ENCODE peak calls at places on chromosomes 7 and 10, in four cellular contexts. One of them, this sample, is unnamed.
A peak's percentile ranks its signal among the peaks of the same experiment; 100 is the strongest.

GRCh38 chr10:72557362-72557761 is 68.5 kb downstream of the MICU1 start:
- DNase-seq in A549: no peak
- DNase-seq in GM12891: no peak
- DNase-seq in gastrocnemius medialis: no peak
- DNase-seq in this sample: no peak

GRCh38 chr10:116715396-116715795 is 27.0 kb downstream of the HSPA12A start:
- DNase-seq in A549: no peak
- DNase-seq in GM12891: no peak
- DNase-seq in gastrocnemius medialis: no peak
- DNase-seq in this sample: no peak

GRCh38 chr7:81415181-81415580 is 354.7 kb downstream of the HGF start:
- DNase-seq in A549: no peak
- DNase-seq in GM12891: no peak
- DNase-seq in gastrocnemius medialis: no peak
- DNase-seq in this sample: no peak

GRCh38 chr10:34183397-34183796 is 631.7 kb downstream of the PARD3 start:
- DNase-seq in A549: no peak
- DNase-seq in GM12891: no peak
- DNase-seq in gastrocnemius medialis: no peak
- DNase-seq in this sample: no peak

GRCh38 chr10:13382759-13383753 is 35.0 kb upstream of the SEPHS1 start:
- DNase-seq in A549: no peak
- DNase-seq in GM12891: no peak
- DNase-seq in gastrocnemius medialis: no peak
- DNase-seq in this sample: no peak

GRCh38 chr7:114082934-114083647 is 164.3 kb upstream of the PPP1R3A start:
- DNase-seq in A549: peak; percentile 8
- DNase-seq in GM12891: no peak
- DNase-seq in gastrocnemius medialis: peak; percentile 32
- DNase-seq in this sample: no peak

GRCh38 chr10:132638130-132638515 is 100.5 kb downstream of the INPP5A start:
- DNase-seq in A549: no peak
- DNase-seq in GM12891: no peak
- DNase-seq in gastrocnemius medialis: peak; percentile 7
- DNase-seq in this sample: no peak

GRCh38 chr10:110679633-110680472 is 35.7 kb downstream of the RBM20 start:
- DNase-seq in A549: no peak
- DNase-seq in GM12891: no peak
- DNase-seq in gastrocnemius medialis: peak; percentile 91
- DNase-seq in this sample: no peak

GRCh38 chr7:77182261-77182660 is 17.4 kb downstream of the FGL2 start:
- DNase-seq in A549: no peak
- DNase-seq in GM12891: no peak
- DNase-seq in gastrocnemius medialis: no peak
- DNase-seq in this sample: no peak

GRCh38 chr10:5317547-5318107 is 47.1 kb upstream of the UCN3 start:
- DNase-seq in A549: peak; percentile 76
- DNase-seq in GM12891: no peak
- DNase-seq in gastrocnemius medialis: peak; percentile 37
- DNase-seq in this sample: no peak

GRCh38 chr10:21497177-21497807 is 28.2 kb downstream of the SKIDA1 start:
- DNase-seq in A549: peak; percentile 96
- DNase-seq in GM12891: no peak
- DNase-seq in gastrocnemius medialis: peak; percentile 79
- DNase-seq in this sample: peak; percentile 13

GRCh38 chr7:74708569-74709275 is 51.2 kb downstream of the GTF2I start:
- DNase-seq in A549: no peak
- DNase-seq in GM12891: no peak
- DNase-seq in gastrocnemius medialis: no peak
- DNase-seq in this sample: no peak

GRCh38 chr7:127415060-127415742 is 22.7 kb upstream of the ZNF800 start:
- DNase-seq in A549: no peak
- DNase-seq in GM12891: no peak
- DNase-seq in gastrocnemius medialis: no peak
- DNase-seq in this sample: no peak

GRCh38 chr7:149732611-149733010 is 40.8 kb downstream of the ZNF467 start:
- DNase-seq in A549: no peak
- DNase-seq in GM12891: no peak
- DNase-seq in gastrocnemius medialis: no peak
- DNase-seq in this sample: no peak

GRCh38 chr10:49313501-49314070 is 14.6 kb downstream of the C10orf71 start:
- DNase-seq in A549: no peak
- DNase-seq in GM12891: no peak
- DNase-seq in gastrocnemius medialis: peak; percentile 9
- DNase-seq in this sample: no peak

GRCh38 chr10:43866712-43867111 is 218.0 kb upstream of the ZNF32 start:
- DNase-seq in A549: no peak
- DNase-seq in GM12891: no peak
- DNase-seq in gastrocnemius medialis: no peak
- DNase-seq in this sample: no peak

GRCh38 chr7:119711104-119711503 is 561.9 kb upstream of the KCND2 start:
- DNase-seq in A549: no peak
- DNase-seq in GM12891: no peak
- DNase-seq in gastrocnemius medialis: no peak
- DNase-seq in this sample: no peak

GRCh38 chr7:41828911-41829310 is 126.0 kb upstream of the INHBA start:
- DNase-seq in A549: no peak
- DNase-seq in GM12891: no peak
- DNase-seq in gastrocnemius medialis: no peak
- DNase-seq in this sample: no peak

GRCh38 chr7:146366938-146367337 is 250.3 kb downstream of the CNTNAP2 start:
- DNase-seq in A549: no peak
- DNase-seq in GM12891: no peak
- DNase-seq in gastrocnemius medialis: no peak
- DNase-seq in this sample: no peak

GRCh38 chr10:12702215-12702614 is 299.3 kb downstream of the CCDC3 start:
- DNase-seq in A549: no peak
- DNase-seq in GM12891: no peak
- DNase-seq in gastrocnemius medialis: no peak
- DNase-seq in this sample: no peak

GRCh38 chr10:119176166-119176565 is 2.4 kb downstream of the PRDX3 start:
- DNase-seq in A549: no peak
- DNase-seq in GM12891: no peak
- DNase-seq in gastrocnemius medialis: no peak
- DNase-seq in this sample: no peak

GRCh38 chr10:34539533-34540315 is 275.4 kb downstream of the PARD3 start:
- DNase-seq in A549: no peak
- DNase-seq in GM12891: no peak
- DNase-seq in gastrocnemius medialis: no peak
- DNase-seq in this sample: no peak

GRCh38 chr7:35700865-35701264 is 5.9 kb upstream of the HERPUD2 start:
- DNase-seq in A549: no peak
- DNase-seq in GM12891: no peak
- DNase-seq in gastrocnemius medialis: no peak
- DNase-seq in this sample: no peak

GRCh38 chr7:8260871-8261707 is 878 bp downstream of the ICA1 start:
- DNase-seq in A549: peak; percentile 27
- DNase-seq in GM12891: peak; percentile 11
- DNase-seq in gastrocnemius medialis: peak; percentile 14
- DNase-seq in this sample: no peak

GRCh38 chr7:8259586-8260222 is 2.3 kb downstream of the ICA1 start:
- DNase-seq in A549: no peak
- DNase-seq in GM12891: no peak
- DNase-seq in gastrocnemius medialis: no peak
- DNase-seq in this sample: no peak

GRCh38 chr7:8258734-8259133 is 3.2 kb downstream of the ICA1 start:
- DNase-seq in A549: no peak
- DNase-seq in GM12891: no peak
- DNase-seq in gastrocnemius medialis: no peak
- DNase-seq in this sample: no peak

GRCh38 chr7:8263048-8263447 is 1.1 kb upstream of the ICA1 start:
- DNase-seq in A549: no peak
- DNase-seq in GM12891: no peak
- DNase-seq in gastrocnemius medialis: no peak
- DNase-seq in this sample: no peak

DNA sequence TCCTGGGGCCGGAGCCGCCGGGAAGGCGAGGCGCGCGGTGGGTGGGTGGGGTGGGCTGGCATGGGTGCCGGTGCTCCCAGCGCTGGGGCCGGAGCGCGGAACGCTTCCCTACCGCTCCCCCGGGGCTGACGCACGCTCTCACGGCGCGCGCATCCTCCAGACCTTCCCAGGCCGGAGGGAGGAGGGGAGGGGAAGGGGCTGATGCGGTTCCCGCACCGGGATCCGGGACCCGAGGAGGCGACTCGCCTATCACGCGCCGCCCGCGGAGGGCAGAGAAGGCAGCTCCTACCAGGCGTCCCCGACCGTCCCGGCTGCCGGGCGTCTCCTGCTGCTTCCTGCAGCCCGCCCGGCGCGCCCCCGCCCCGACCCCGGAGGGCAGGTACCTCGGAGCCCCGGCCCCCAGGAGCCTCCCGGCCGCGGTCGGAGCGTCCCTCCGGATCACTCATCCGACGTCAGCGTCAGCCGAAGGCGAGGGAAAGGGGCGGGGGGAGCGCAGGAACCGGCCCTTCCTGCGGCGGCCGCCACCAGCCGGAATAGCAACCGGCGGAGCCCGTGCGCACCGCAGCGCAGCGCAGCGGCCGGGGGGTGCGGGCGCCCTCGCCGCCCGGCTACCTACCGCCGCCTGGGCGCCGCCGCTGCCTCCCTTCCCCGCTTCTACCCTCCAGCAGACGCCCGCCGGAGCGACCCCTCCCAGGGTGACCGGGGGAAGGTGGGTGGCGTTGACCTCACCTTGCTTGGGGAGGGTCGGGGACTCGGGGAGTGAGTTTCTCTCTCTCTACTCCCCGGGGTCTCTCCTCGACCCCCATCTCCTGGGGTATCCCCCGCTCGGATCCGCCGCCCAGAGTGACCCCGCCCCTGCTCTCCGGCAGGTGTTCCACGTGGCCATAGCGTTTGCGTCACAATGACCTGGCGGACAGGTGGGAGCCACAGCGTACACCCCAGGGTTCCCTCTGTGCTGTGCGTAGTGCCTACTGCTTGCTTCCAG is at the start of gene ICA1:
- DNase-seq in A549: peak; percentile 39
- DNase-seq in GM12891: peak; percentile 42
- DNase-seq in gastrocnemius medialis: no peak
- DNase-seq in this sample: no peak
- TF ChIP-seq POLR2A in A549: no peak
- TF ChIP-seq POLR2A in GM12891: no peak
- TF ChIP-seq POLR2A in gastrocnemius medialis: peak; percentile 33
- TF ChIP-seq POLR2A in this sample: peak; percentile 20

DNA sequence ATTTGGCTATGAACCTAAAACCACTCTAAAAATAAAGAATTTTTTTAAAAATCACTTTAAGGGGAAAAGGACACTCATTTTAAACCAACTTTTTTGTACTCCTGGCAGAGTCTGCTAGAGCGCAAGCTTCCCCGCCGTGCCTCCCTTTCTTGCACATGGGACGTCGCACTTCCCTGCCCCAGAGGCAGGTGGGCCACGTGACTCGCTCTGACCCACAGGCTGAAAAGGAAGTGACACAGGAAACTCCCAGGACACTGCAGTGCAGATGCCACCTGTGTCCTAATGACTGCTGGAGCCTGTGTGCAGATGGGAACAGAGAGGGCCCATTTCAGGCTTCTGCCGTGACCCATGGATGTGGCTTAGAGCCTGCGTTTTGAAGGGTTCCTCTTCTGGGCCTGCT is 142.1 kb upstream of the LANCL2 start:
- DNase-seq in A549: no peak
- DNase-seq in GM12891: no peak
- DNase-seq in gastrocnemius medialis: no peak
- DNase-seq in this sample: no peak
- TF ChIP-seq POLR2A in A549: no peak
- TF ChIP-seq POLR2A in GM12891: no peak
- TF ChIP-seq POLR2A in gastrocnemius medialis: no peak
- TF ChIP-seq POLR2A in this sample: no peak

GRCh38 chr10:114526497-114527238 is 122.4 kb upstream of the AFAP1L2 start:
- DNase-seq in A549: peak; percentile 96
- DNase-seq in GM12891: peak; percentile 63
- DNase-seq in gastrocnemius medialis: peak; percentile 75
- DNase-seq in this sample: peak; percentile 57
- TF ChIP-seq POLR2A in A549: peak; percentile 80
- TF ChIP-seq POLR2A in GM12891: peak; percentile 83
- TF ChIP-seq POLR2A in gastrocnemius medialis: peak; percentile 71
- TF ChIP-seq POLR2A in this sample: peak; percentile 90

GRCh38 chr10:91162495-91163268 is 57.8 kb upstream of the PCGF5 start:
- DNase-seq in A549: peak; percentile 43
- DNase-seq in GM12891: peak; percentile 47
- DNase-seq in gastrocnemius medialis: peak; percentile 88
- DNase-seq in this sample: no peak

GRCh38 chr10:91164520-91165065 is 55.9 kb upstream of the PCGF5 start:
- DNase-seq in A549: no peak
- DNase-seq in GM12891: no peak
- DNase-seq in gastrocnemius medialis: no peak
- DNase-seq in this sample: no peak

GRCh38 chr10:91162050-91162494 is 58.4 kb upstream of the PCGF5 start:
- DNase-seq in A549: peak; percentile 32
- DNase-seq in GM12891: no peak
- DNase-seq in gastrocnemius medialis: no peak
- DNase-seq in this sample: no peak

GRCh38 chr10:91163269-91163708 is 57.2 kb upstream of the PCGF5 start:
- DNase-seq in A549: peak; percentile 14
- DNase-seq in GM12891: peak; percentile 62
- DNase-seq in gastrocnemius medialis: peak; percentile 46
- DNase-seq in this sample: peak; percentile 7

DNA sequence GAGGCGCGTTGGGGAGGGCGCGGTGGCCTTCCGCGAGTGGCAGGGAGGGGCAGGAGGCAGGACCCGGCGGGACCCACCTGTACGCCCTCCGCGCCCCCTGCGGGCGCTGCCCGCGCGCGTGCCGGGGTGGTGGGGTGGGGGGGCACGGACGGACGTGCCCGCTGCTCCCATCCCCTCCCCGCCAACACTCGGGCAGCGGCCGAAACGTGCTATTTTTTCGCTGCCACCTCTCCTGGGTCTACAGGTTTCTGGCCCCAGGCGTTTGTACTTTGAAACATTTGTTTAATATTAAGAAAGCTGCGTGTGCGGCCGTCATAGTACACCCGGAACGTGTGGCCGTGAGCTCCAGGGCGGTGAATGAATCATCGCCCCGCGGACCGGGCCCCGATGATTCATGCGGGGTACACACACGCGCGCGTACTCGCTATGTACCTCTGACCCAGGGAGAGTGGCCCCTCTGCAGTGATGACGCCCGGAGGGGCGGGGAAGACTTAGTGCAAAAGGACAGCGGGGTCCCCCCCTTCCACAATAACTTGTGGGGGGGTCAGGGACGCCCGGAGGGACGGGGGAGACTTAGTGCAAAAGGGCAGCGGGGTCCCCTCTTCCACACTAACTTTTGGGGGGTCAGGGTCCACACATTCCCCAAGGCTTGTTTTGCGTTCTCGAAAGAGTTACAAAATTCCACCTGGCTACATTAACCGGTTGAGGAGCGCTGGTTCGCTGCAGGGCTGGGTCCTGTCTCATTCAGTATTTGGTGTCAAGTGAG is 56.6 kb upstream of the PCGF5 start:
- DNase-seq in A549: peak; percentile 76
- DNase-seq in GM12891: peak; percentile 16
- DNase-seq in gastrocnemius medialis: peak; percentile 65
- DNase-seq in this sample: peak; percentile 40
- TF ChIP-seq POLR2A in A549: no peak
- TF ChIP-seq POLR2A in GM12891: no peak
- TF ChIP-seq POLR2A in gastrocnemius medialis: peak; percentile 54
- TF ChIP-seq POLR2A in this sample: peak; percentile 29

GRCh38 chr7:45451636-45452035 is 122.5 kb upstream of the ADCY1 start:
- DNase-seq in A549: no peak
- DNase-seq in GM12891: no peak
- DNase-seq in gastrocnemius medialis: no peak
- DNase-seq in this sample: no peak
- TF ChIP-seq POLR2A in A549: no peak
- TF ChIP-seq POLR2A in GM12891: no peak
- TF ChIP-seq POLR2A in gastrocnemius medialis: no peak
- TF ChIP-seq POLR2A in this sample: no peak